ENCODE peak calls at places on chromosomes 3 and 15, in five cellular contexts. N is AG04450, D is WERI-Rb-1, E is transverse colon, P is fibroblast of lung. A is an unnamed sample.

GRCh38 chr3:170410428-170411029 is 8.1 kb upstream of the CLDN11 start:
- DNase-seq in D (no peak), N (no peak), E (no peak), P (peak; percentile 61), A (peak; percentile 37)

GRCh38 chr3:184255291-184256039 is 5.9 kb downstream of the CAMK2N2 start:
- DNase-seq in P (no peak), E (no peak), N (no peak), D (peak; percentile 84), A (no peak)

GRCh38 chr15:81312790-81313543 is 11.0 kb downstream of the STARD5 start:
- DNase-seq in D (no peak), E (peak; percentile 57), P (peak; percentile 99), N (peak; percentile 95), A (no peak)

GRCh38 chr3:180548050-180548449 is 53.9 kb upstream of the TTC14 start:
- DNase-seq in P (no peak), E (no peak), D (no peak), N (no peak), A (no peak)

GRCh38 chr3:145183261-145183660 is 977.7 kb downstream of the PLOD2 start:
- DNase-seq in N (no peak), E (no peak), D (no peak), P (peak; percentile 30), A (no peak)

GRCh38 chr3:146465713-146466465 is 3.5 kb downstream of the PLSCR2 start:
- DNase-seq in D (no peak), P (no peak), N (no peak), E (no peak), A (no peak)

GRCh38 chr3:136194409-136195257 is 1.5 kb downstream of the MSL2 start:
- DNase-seq in N (no peak), E (peak; percentile 52), P (peak; percentile 33), D (no peak), A (peak; percentile 71)

GRCh38 chr3:190384241-190384863 is 3.6 kb upstream of the CLDN16 start:
- DNase-seq in N (no peak), D (peak; percentile 52), E (peak; percentile 46), P (peak; percentile 57), A (peak; percentile 10)

GRCh38 chr15:100516592-100517489 is 11.9 kb downstream of the CERS3 start:
- DNase-seq in D (no peak), E (no peak), N (no peak), P (no peak), A (no peak)

GRCh38 chr15:98946301-98947255 is 61.0 kb downstream of the PGPEP1L start:
- DNase-seq in N (no peak), E (no peak), P (peak; percentile 32), D (peak; percentile 28), A (no peak)

GRCh38 chr15:83626171-83626802 is 27.6 kb upstream of the ADAMTSL3 start:
- DNase-seq in N (no peak), P (no peak), D (no peak), E (no peak), A (no peak)

GRCh38 chr3:197224034-197224444 is 74.4 kb downstream of the DLG1 start:
- DNase-seq in E (no peak), N (peak; percentile 30), P (peak; percentile 72), D (no peak), A (no peak)

GRCh38 chr15:39804026-39804425 is 21.4 kb upstream of the FSIP1 start:
- DNase-seq in P (peak; percentile 76), E (no peak), D (no peak), N (no peak), A (no peak)

GRCh38 chr15:65054333-65055200 is 9.4 kb downstream of the SLC51B start:
- DNase-seq in P (peak; percentile 73), D (peak; percentile 79), N (no peak), E (peak; percentile 79), A (peak; percentile 93)

GRCh38 chr3:55453871-55454496 is 33.1 kb downstream of the WNT5A start:
- DNase-seq in E (no peak), D (no peak), P (no peak), N (no peak), A (no peak)

GRCh38 chr15:81968691-81969090 is 77.1 kb downstream of the MEX3B start:
- DNase-seq in P (no peak), D (no peak), N (no peak), E (no peak), A (no peak)

GRCh38 chr3:66933233-66933632 is 64.9 kb upstream of the KBTBD8 start:
- DNase-seq in N (no peak), E (no peak), D (no peak), P (no peak), A (peak; percentile 45)

GRCh38 chr3:124701687-124702086 is 28.6 kb upstream of the UMPS start:
- DNase-seq in E (no peak), P (peak; percentile 62), D (no peak), N (peak; percentile 45), A (no peak)

GRCh38 chr3:157067114-157067513 is 92.8 kb downstream of the CCNL1 start:
- DNase-seq in D (no peak), E (peak; percentile 21), P (no peak), N (no peak), A (no peak)

GRCh38 chr15:62068071-62068786 is 1.5 kb downstream of the C2CD4A start:
- DNase-seq in E (peak; percentile 51), P (peak; percentile 46), N (no peak), D (peak; percentile 65), A (peak; percentile 74)

GRCh38 chr3:15810702-15811101 is 12.9 kb upstream of the ANKRD28 start:
- DNase-seq in D (no peak), E (no peak), P (no peak), N (no peak), A (no peak)

GRCh38 chr3:113623324-113623723 is 73.1 kb downstream of the USF3 start:
- DNase-seq in D (no peak), P (no peak), E (no peak), N (no peak), A (peak; percentile 14)

GRCh38 chr15:35545316-35545824 is 595 bp downstream of the DPH6 start:
- DNase-seq in E (peak; percentile 47), N (peak; percentile 24), D (peak; percentile 66), P (peak; percentile 79), A (peak; percentile 56)

GRCh38 chr3:61239871-61240270 is 11.4 kb downstream of the FHIT start:
- DNase-seq in D (no peak), N (no peak), P (peak; percentile 20), E (no peak), A (no peak)

GRCh38 chr15:40308844-40309189 is 1.1 kb upstream of the PLCB2 start:
- DNase-seq in P (no peak), N (no peak), D (peak; percentile 70), E (peak; percentile 34), A (no peak)

GRCh38 chr3:27340524-27340923 is 28.7 kb downstream of the NEK10 start:
- DNase-seq in D (no peak), P (no peak), E (no peak), N (no peak), A (no peak)

GRCh38 chr3:63609408-63609807 is 43.1 kb upstream of the SNTN start:
- DNase-seq in D (no peak), N (no peak), E (no peak), P (no peak), A (no peak)
- H3K4me3 ChIP-seq in D (no peak overlapping the region), N (no peak overlapping the region), E (no peak overlapping the region), P (no peak overlapping the region), A (no peak overlapping the region)

DNA sequence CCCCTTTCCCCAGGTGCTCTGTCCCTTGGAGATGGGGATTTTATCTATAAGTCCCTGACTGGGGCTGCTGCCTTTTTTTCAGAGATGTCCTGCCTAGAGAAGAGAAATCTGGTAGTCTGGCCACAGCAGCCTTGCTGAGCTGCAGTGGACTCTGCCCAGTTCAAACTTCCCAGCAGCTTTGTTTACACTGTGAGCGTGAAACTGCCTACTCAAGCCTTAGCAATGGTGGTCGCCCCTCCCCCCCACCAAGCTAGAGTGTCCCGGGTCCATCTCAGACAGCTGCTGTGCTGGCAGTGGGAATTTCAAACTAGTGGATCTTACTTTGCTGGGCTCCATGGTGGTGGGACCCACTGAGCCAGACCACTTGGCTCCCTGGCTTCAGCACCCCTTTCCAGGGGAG is 38.9 kb downstream of the TMEM266 start:
- DNase-seq in D (no peak), E (no peak), N (no peak), P (no peak), A (no peak)
- H3K27me3 ChIP-seq in D (peaks cover 4% of the 10 kb centered on the region), E (peaks cover 26% of the 10 kb centered on the region), N (peaks cover 8% of the 10 kb centered on the region), P (peaks cover 3% of the 10 kb centered on the region), A (peaks cover 26% of the 10 kb centered on the region)

GRCh38 chr3:53073553-53074365 is 27.9 kb upstream of the SFMBT1 start:
- DNase-seq in N (no peak), E (no peak), P (no peak), D (no peak), A (no peak)
- H3K4me3 ChIP-seq in N (no peak overlapping the region), E (peak overlapping the region; percentile 57), P (no peak overlapping the region), D (no peak overlapping the region), A (no peak overlapping the region)

DNA sequence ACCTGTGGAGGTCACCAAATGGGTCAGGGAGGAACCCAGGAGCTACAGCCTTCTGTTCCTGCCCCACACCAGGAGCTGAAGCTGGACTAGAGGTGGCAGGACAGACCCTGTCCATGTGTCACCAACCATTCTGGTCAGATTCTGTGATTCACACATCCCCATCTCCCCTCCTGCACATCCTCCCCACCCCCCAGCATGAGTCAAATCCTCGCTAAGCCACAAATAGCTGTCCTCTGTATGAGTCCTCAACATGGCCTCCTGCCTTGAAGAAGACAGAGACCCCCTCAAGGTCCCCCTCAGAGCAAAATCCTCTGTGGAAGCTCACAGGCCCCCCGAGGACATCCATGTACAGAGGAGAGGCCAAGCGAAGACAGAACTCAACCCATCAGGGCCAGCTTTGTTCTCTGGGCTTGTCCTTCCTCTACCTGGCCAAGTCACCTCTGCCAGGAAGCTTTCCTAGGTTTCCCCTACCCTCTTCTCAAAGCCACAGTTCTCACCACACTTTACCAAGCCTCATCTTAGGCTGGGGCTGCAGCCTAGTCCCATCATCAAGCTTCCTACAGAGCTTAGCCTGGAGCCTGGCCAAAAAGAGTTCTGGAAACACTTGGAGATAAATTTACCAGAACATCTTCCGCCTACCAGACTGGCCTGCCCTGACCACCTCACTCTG is 17.1 kb downstream of the CACNA2D2 start:
- DNase-seq in D (no peak), P (no peak), E (no peak), N (no peak), A (no peak)
- H3K27me3 ChIP-seq in D (no peaks in the 10 kb centered on the region), P (no peaks in the 10 kb centered on the region), E (no peaks in the 10 kb centered on the region), N (peaks cover 6% of the 10 kb centered on the region), A (no peaks in the 10 kb centered on the region)

GRCh38 chr15:90004252-90004651 is 3.1 kb downstream of the ZNF710 start:
- DNase-seq in N (no peak), D (no peak), E (no peak), P (peak; percentile 57), A (no peak)
- H3K4me3 ChIP-seq in N (peak overlapping the region; percentile 29), D (no peak overlapping the region), E (no peak overlapping the region), P (peak overlapping the region; percentile 9), A (no peak overlapping the region)

GRCh38 chr3:13868844-13869724 is 10.8 kb downstream of the WNT7A start:
- DNase-seq in D (no peak), E (no peak), P (no peak), N (no peak), A (no peak)
- H3K27me3 ChIP-seq in D (peaks cover 84% of the 10 kb centered on the region), E (peaks cover 12% of the 10 kb centered on the region), P (no peaks in the 10 kb centered on the region), N (no peaks in the 10 kb centered on the region), A (peaks cover 2% of the 10 kb centered on the region)

GRCh38 chr3:193827039-193827669 is 234.1 kb downstream of the OPA1 start:
- DNase-seq in E (no peak), N (no peak), D (no peak), P (no peak), A (peak; percentile 68)

GRCh38 chr3:193825617-193826016 is 232.6 kb downstream of the OPA1 start:
- DNase-seq in P (no peak), N (no peak), E (no peak), D (no peak), A (no peak)

GRCh38 chr3:193826126-193826795 is 233.3 kb downstream of the OPA1 start:
- DNase-seq in D (no peak), E (peak; percentile 27), P (peak; percentile 62), N (peak; percentile 8), A (peak; percentile 26)

GRCh38 chr3:193822492-193823220 is 229.6 kb downstream of the OPA1 start:
- DNase-seq in N (no peak), P (no peak), E (no peak), D (no peak), A (no peak)

GRCh38 chr3:193824365-193824764 is 231.4 kb downstream of the OPA1 start:
- DNase-seq in N (no peak), D (no peak), E (no peak), P (no peak), A (no peak)
- H3K4me3 ChIP-seq in N (no peak overlapping the region), D (no peak overlapping the region), E (no peak overlapping the region), P (no peak overlapping the region), A (no peak overlapping the region)